ENCODE peak calls at places on chromosomes 5 and 9, in five cellular contexts. S is cardiac fibroblast; Q is activated CD8-positive, alpha-beta T cell treated with anti-CD3 and anti-CD28 coated beads, Interleukin-2, amount 10 ng/mL, durations not matched to agents 7 days and 5 days; O is epithelial cell of esophagus; F is activated naive CD4-positive, alpha-beta T cell. L is an unnamed sample.

GRCh38 chr5:167964529-167964928 is 326.9 kb upstream of the WWC1 start:
- DNase-seq in S (no peak), Q (no peak), O (peak; percentile 14), F (no peak), L (no peak)

GRCh38 chr5:152634596-152634995 is 229.5 kb upstream of the NMUR2 start:
- DNase-seq in S (no peak), Q (no peak), O (no peak), F (no peak), L (no peak)

GRCh38 chr9:8224381-8224791 is 424.8 kb upstream of the DMAC1 start:
- DNase-seq in S (no peak), Q (no peak), O (no peak), F (no peak), L (no peak)

GRCh38 chr9:96158147-96158546 is 143.8 kb downstream of the HSD17B3 start:
- DNase-seq in S (no peak), Q (no peak), O (no peak), F (no peak), L (no peak)

GRCh38 chr9:133135193-133135745 is 14.2 kb upstream of the RALGDS start:
- DNase-seq in S (peak; percentile 78), Q (peak; percentile 51), O (peak; percentile 98), F (no peak), L (no peak)

GRCh38 chr5:112576298-112576925 is 157.3 kb upstream of the EPB41L4A start:
- DNase-seq in S (peak; percentile 51), Q (no peak), O (no peak), F (no peak), L (no peak)

GRCh38 chr9:117970276-117970675 is 266.1 kb downstream of the TLR4 start:
- DNase-seq in S (no peak), Q (no peak), O (no peak), F (no peak), L (no peak)

GRCh38 chr5:123776761-123777160 is 264.8 kb downstream of the CSNK1G3 start:
- DNase-seq in S (peak; percentile 26), Q (no peak), O (peak; percentile 57), F (no peak), L (no peak)

GRCh38 chr5:139985733-139986132 is 57.4 kb downstream of the NRG2 start:
- DNase-seq in S (peak; percentile 17), Q (no peak), O (peak; percentile 98), F (no peak), L (peak; percentile 52)

GRCh38 chr9:26375448-26375847 is 517.2 kb downstream of the CAAP1 start:
- DNase-seq in S (no peak), Q (no peak), O (peak; percentile 15), F (no peak), L (no peak)